ENCODE peak calls at places on chromosome 2, in nine cellular contexts. A is endothelial cell of umbilical vein, U is right lobe of liver, Y is A549, C is body of pancreas, S is ovary, Q is uterus, L is esophagus squamous epithelium, O is breast epithelium. J is an unnamed sample.

GRCh38 chr2:3172265-3172935 is 205.2 kb downstream of the EIPR1 start:
- DNase-seq in Q (no peak), A (no peak), U (peak), S (no peak), Y (no peak), C (no peak), O (no peak), L (no peak), J (no peak)

GRCh38 chr2:16643099-16643498 is 22.5 kb downstream of the CYRIA start:
- DNase-seq in O (no peak), U (no peak), L (no peak), A (peak), S (no peak), C (no peak), Q (no peak), Y (no peak), J (no peak)

GRCh38 chr2:190396264-190396663 is 11.9 kb upstream of the MFSD6 start:
- DNase-seq in L (no peak), S (no peak), U (no peak), C (no peak), Q (no peak), A (no peak), Y (no peak), O (no peak), J (no peak)

GRCh38 chr2:47990503-47990902 is 84.2 kb upstream of the FBXO11 start:
- DNase-seq in O (no peak), A (no peak), U (no peak), Y (no peak), S (no peak), L (no peak), Q (no peak), C (no peak), J (no peak)

GRCh38 chr2:240567137-240567871 is 980 bp upstream of the RNPEPL1 start:
- DNase-seq in O (peak), C (peak), Y (no peak), Q (peak), A (peak), L (no peak), U (peak), S (peak), J (peak)

GRCh38 chr2:152613235-152613634 is 104.0 kb downstream of the PRPF40A start:
- DNase-seq in S (no peak), C (no peak), L (no peak), Y (no peak), A (peak), O (no peak), U (no peak), Q (no peak), J (no peak)

GRCh38 chr2:235850289-235850688 is 317.9 kb downstream of the GBX2 start:
- DNase-seq in Y (no peak), C (no peak), Q (no peak), S (no peak), A (no peak), O (no peak), L (no peak), U (no peak), J (no peak)

GRCh38 chr2:138087761-138088602 is 123.7 kb downstream of the HNMT start:
- DNase-seq in Y (no peak), O (no peak), Q (no peak), S (no peak), C (peak), A (no peak), U (no peak), L (no peak), J (no peak)

GRCh38 chr2:100703213-100703612 is 116.7 kb upstream of the NPAS2 start:
- DNase-seq in S (no peak), Q (peak), O (no peak), C (no peak), L (no peak), U (no peak), Y (no peak), A (no peak), J (no peak)

GRCh38 chr2:127050803-127051115 is 56.2 kb downstream of the BIN1 start:
- DNase-seq in C (no peak), L (no peak), A (no peak), S (no peak), Y (no peak), O (no peak), U (peak), Q (no peak), J (peak)

GRCh38 chr2:71711470-71711857 is 258.1 kb downstream of the DYSF start:
- DNase-seq in A (no peak), O (no peak), S (no peak), C (peak), Y (no peak), L (no peak), Q (no peak), U (no peak), J (no peak)

GRCh38 chr2:226792155-226792871 is 7.3 kb downstream of the IRS1 start:
- DNase-seq in Q (no peak), L (no peak), C (no peak), Y (no peak), S (no peak), O (no peak), A (no peak), U (peak), J (no peak)

DNA sequence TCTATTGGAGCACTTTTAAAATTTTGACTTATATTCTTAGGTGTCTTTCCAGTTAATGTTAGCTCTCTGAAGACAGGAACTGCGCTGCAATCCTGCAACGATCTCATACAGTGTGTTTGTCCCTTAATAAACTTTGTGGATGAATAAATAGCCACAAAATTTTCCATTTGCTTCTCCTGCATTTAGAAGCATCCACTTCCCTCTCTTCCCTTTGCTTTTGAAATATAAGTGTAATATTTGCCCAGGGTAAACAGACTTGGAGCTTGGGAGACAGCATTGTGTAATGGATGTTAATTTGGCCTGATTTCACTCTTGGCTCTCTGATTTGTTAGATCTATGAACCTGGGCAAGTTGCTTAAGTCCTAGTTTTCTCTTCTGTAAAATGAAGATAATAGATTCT is 58.2 kb upstream of the CD28 start:
- DNase-seq in Y (peak), Q (no peak), U (no peak), C (peak), A (no peak), O (no peak), L (no peak), S (no peak), J (no peak)
- H3K27ac ChIP-seq in Y (peak), Q (no peak), U (peak), C (peak), A (no peak), O (peak), L (peak), S (no peak), J (no peak)

GRCh38 chr2:156340377-156340776 is 7.9 kb upstream of the NR4A2 start:
- DNase-seq in Q (no peak), C (no peak), L (no peak), U (no peak), Y (no peak), S (no peak), A (no peak), O (no peak), J (no peak)

GRCh38 chr2:156342252-156343095 is 10.0 kb upstream of the NR4A2 start:
- DNase-seq in C (peak), S (peak), Y (peak), Q (peak), A (peak), O (peak), L (peak), U (peak), J (peak)

GRCh38 chr2:156340818-156341481 is 8.4 kb upstream of the NR4A2 start:
- DNase-seq in Y (no peak), S (no peak), A (no peak), O (no peak), Q (no peak), U (no peak), C (peak), L (no peak), J (no peak)

GRCh38 chr2:156343096-156343939 is 10.8 kb upstream of the NR4A2 start:
- DNase-seq in O (no peak), L (no peak), Q (no peak), S (no peak), U (no peak), A (no peak), Y (no peak), C (no peak), J (no peak)

DNA sequence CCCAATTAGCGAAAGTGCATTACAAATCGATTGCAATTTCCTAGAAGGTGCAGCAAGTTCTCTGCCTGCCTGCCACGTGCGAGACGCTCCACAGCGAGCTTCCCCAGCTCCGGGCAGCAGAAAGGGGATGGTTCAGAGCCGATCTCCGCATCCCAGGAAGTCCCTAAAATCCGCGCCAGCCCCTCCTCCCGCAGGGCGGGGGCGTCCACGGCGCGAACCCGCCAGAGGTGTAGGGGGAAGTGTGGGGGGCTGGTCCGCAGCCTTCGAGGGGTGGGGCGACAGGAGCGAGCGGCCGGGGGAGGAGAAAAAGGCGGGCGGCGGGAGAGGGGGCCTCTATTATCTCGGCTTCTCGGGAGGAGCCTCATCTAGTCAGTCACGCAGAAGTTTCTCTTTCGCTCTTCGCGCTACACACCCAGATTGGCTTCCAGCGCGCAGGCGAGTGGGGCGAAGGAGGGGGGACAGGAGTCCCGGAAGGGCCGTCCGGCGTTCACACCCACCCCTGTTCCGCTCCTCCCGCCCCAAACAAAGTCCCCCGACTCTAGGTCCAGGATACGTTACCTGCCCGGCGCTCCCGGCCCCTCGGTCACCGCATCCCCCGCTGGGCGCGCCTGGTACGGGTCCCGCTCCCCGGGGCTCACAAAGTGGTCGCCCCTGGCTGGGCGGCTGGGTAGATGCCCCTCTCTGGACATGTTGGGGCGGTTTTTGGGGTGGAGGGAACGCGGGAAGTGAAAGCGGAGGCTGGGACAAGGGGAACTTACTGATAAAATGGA is 9.1 kb upstream of the NR4A2 start:
- DNase-seq in S (peak), Q (peak), Y (peak), A (peak), C (peak), O (peak), U (peak), L (peak), J (peak)
- TF ChIP-seq POLR2A in S (peak), Q (peak), Y (peak), A (peak), C (peak), O (peak), U (peak), L (peak), J (no peak)

GRCh38 chr2:239263937-239264837 is 136.6 kb downstream of the HDAC4 start:
- DNase-seq in U (no peak), Y (no peak), A (no peak), O (peak), S (peak), Q (no peak), L (no peak), C (no peak), J (no peak)
- H3K27ac ChIP-seq in U (peak), Y (peak), A (no peak), O (peak), S (no peak), Q (peak), L (peak), C (peak), J (peak)

GRCh38 chr2:10658914-10659257 is 30.9 kb downstream of the NOL10 start:
- DNase-seq in C (no peak), O (no peak), S (no peak), Q (no peak), A (no peak), Y (no peak), U (no peak), L (no peak), J (no peak)

GRCh38 chr2:10661846-10662245 is 27.9 kb downstream of the NOL10 start:
- DNase-seq in C (no peak), A (no peak), Q (no peak), U (no peak), O (no peak), L (no peak), S (no peak), Y (no peak), J (no peak)

GRCh38 chr2:10655841-10656225 is 33.9 kb downstream of the NOL10 start:
- DNase-seq in C (no peak), A (no peak), Q (no peak), U (no peak), L (no peak), S (no peak), O (no peak), Y (no peak), J (no peak)

GRCh38 chr2:10658041-10658913 is 31.5 kb downstream of the NOL10 start:
- DNase-seq in Y (no peak), S (no peak), L (no peak), Q (no peak), C (no peak), U (no peak), O (no peak), A (no peak), J (no peak)

GRCh38 chr2:10659898-10660568 is 29.7 kb downstream of the NOL10 start:
- DNase-seq in Q (peak), C (peak), U (peak), Y (peak), L (no peak), S (no peak), A (peak), O (no peak), J (peak)
- TF ChIP-seq POLR2A in Q (no peak), C (no peak), U (no peak), Y (no peak), L (no peak), S (no peak), A (no peak), O (no peak), J (no peak)

DNA sequence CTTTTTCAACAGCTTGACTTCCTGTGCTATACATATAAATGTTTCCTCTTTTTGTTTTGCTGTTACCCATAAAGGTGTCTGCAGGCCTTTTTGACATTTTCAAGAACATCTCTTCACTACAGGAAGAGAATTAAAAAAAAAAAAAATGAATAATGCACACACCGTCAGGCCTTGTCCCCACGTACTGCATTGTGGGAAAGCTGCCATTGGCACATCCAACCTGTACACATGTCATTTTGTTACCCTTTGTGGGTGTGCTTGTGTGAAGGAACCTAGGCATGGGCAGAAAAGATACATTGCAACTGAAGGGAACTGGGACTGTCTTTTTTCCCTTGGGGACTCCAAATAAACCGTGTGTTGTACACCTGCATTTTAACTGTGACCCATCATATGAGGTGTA is 16.8 kb upstream of the TMEM37 start:
- DNase-seq in L (no peak), C (no peak), A (no peak), S (no peak), U (no peak), Y (no peak), O (no peak), Q (no peak), J (no peak)
- H3K27ac ChIP-seq in L (no peak), C (no peak), A (no peak), S (no peak), U (no peak), Y (no peak), O (no peak), Q (no peak), J (no peak)

GRCh38 chr2:117833911-117834310 is 19.4 kb downstream of the DDX18 start:
- DNase-seq in A (no peak), U (no peak), C (no peak), L (no peak), Y (no peak), O (no peak), S (no peak), Q (no peak), J (no peak)

GRCh38 chr2:117835990-117836760 is 21.7 kb downstream of the DDX18 start:
- DNase-seq in U (peak), Q (peak), Y (peak), A (peak), L (peak), O (peak), C (peak), S (peak), J (peak)

GRCh38 chr2:117834992-117835391 is 20.5 kb downstream of the DDX18 start:
- DNase-seq in L (no peak), S (no peak), U (no peak), Q (no peak), Y (no peak), O (no peak), A (no peak), C (no peak), J (no peak)

GRCh38 chr2:117832332-117832731 is 17.8 kb downstream of the DDX18 start:
- DNase-seq in O (no peak), A (no peak), L (no peak), Y (no peak), Q (no peak), U (no peak), S (no peak), C (no peak), J (no peak)

DNA sequence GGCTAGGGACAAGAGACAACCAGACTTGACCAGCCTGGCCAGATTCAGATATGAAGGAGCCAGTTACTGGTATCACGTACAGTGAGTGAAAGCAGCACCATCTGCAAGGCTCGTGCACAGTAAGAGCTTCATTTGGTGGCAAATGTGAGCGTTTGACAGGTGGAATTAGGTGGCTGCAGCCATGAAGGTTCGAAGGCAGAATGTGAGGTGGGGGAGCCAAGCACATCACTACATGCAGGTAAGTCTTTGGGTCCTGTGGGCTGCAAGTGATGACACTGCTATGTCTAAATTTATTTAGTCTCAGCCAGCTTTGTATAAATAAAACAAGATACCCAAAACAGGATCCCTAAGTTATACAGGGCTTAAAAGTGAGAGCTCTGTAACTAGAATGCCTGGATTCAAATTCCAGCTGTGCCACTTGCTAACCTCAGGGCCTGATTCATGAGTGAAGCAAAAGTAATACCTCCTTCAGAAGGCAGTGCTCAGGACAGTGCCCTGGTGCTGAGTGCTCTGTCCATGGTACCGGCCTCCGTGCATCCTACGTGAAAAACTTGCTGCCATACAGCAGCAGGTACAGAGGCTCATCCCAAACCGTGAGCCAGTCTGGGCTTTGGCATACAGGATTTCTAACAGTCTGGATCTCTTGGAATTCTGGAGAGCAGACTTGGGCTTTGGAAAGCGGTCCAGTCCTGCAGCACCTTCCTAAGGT is 18.6 kb downstream of the DDX18 start:
- DNase-seq in Q (no peak), Y (no peak), U (no peak), C (no peak), O (no peak), L (no peak), S (no peak), A (peak), J (no peak)
- TF ChIP-seq POLR2A in Q (no peak), Y (no peak), U (no peak), C (no peak), O (no peak), L (no peak), S (no peak), A (no peak), J (no peak)